ENCODE peak calls at places on chromosomes 7 and 10, in four cellular contexts. S is GM10248, J is lower lobe of right lung, M is ovary. D is an unnamed sample.

GRCh38 chr10:50382576-50383023 is 131.3 kb upstream of the ASAH2 start:
- DNase-seq in M (no peak), S (no peak), J (no peak), D (no peak)

GRCh38 chr10:69819713-69820506 is 18.2 kb downstream of the COL13A1 start:
- DNase-seq in S (no peak), J (no peak), M (no peak), D (no peak)

GRCh38 chr7:2567663-2568238 is 9.0 kb downstream of the IQCE start:
- DNase-seq in J (peak), M (peak), S (peak), D (peak)

GRCh38 chr7:99268361-99268908 is 4.2 kb upstream of the MYH16 start:
- DNase-seq in M (no peak), J (no peak), S (no peak), D (no peak)

GRCh38 chr10:124308351-124308645 is 110.4 kb downstream of the OAT start:
- DNase-seq in M (no peak), J (no peak), S (no peak), D (no peak)

GRCh38 chr7:123208793-123209192 is 9.0 kb upstream of the SLC13A1 start:
- DNase-seq in S (no peak), M (no peak), J (no peak), D (peak)

GRCh38 chr10:71383972-71384687 is 12.6 kb upstream of the CDH23 start:
- DNase-seq in M (peak), S (peak), J (peak), D (peak)

GRCh38 chr10:63885159-63885558 is 364.0 kb downstream of the REEP3 start:
- DNase-seq in S (no peak), J (no peak), M (no peak), D (no peak)

GRCh38 chr10:103803941-103804340 is 51.4 kb downstream of the SH3PXD2A start:
- DNase-seq in M (no peak), S (no peak), J (no peak), D (no peak)

GRCh38 chr10:127142141-127142540 is 54.2 kb downstream of the INSYN2A start:
- DNase-seq in S (no peak), J (no peak), M (no peak), D (no peak)

GRCh38 chr10:76257816-76258215 is 826.4 kb downstream of the LRMDA start:
- DNase-seq in M (no peak), J (no peak), S (no peak), D (no peak)

GRCh38 chr10:114547056-114547455 is 111.0 kb downstream of the ABLIM1 start:
- DNase-seq in M (no peak), J (no peak), S (no peak), D (no peak)

GRCh38 chr10:71244638-71245419 is 32.5 kb downstream of the UNC5B start:
- DNase-seq in M (peak), S (no peak), J (peak), D (peak)

GRCh38 chr7:7916064-7916463 is 52.5 kb upstream of the GLCCI1 start:
- DNase-seq in J (peak), S (no peak), M (no peak), D (no peak)

GRCh38 chr10:116708877-116709276 is 33.5 kb downstream of the HSPA12A start:
- DNase-seq in J (no peak), S (no peak), M (no peak), D (no peak)

GRCh38 chr7:40175725-40176510 is 41.1 kb downstream of the SUGCT start:
- DNase-seq in M (no peak), J (no peak), S (no peak), D (peak)

GRCh38 chr10:73992899-73993788 is 4.8 kb upstream of the VCL start:
- DNase-seq in S (no peak), M (no peak), J (no peak), D (peak)

GRCh38 chr7:44581426-44581906 is 565 bp downstream of the TMED4 start:
- DNase-seq in M (no peak), J (no peak), S (peak), D (no peak)

GRCh38 chr7:54869513-54869912 is 110.5 kb upstream of the SEC61G start:
- DNase-seq in M (no peak), S (no peak), J (no peak), D (no peak)

GRCh38 chr7:157299613-157300405 is 37.0 kb upstream of the DNAJB6 start:
- DNase-seq in S (no peak), M (no peak), J (no peak), D (no peak)

DNA sequence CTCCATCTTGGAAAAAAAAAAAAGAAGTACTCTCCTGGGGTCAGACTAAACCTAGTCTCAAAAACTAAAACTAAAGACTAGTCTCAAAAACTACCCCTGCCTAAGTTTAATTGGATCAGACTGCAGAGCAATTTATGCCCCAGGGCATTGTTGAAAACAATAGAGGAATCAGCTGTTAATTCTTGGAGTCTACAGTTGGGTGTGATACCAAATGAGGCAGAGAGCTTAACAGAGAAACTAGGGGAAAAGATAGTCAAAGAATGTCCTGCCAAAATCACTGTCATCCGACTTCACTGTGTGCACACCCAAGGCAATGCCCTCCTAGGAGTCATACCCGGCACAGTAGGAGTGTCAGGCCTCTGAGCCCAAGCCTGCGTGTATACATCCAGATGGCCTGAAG is 90.5 kb upstream of the TOMM7 start:
- DNase-seq in J (no peak), M (no peak), S (no peak), D (no peak)
- TF ChIP-seq CTCF in J (no peak), M (no peak), S (no peak), D (no peak)

GRCh38 chr7:73740212-73740611 is 1.6 kb upstream of the ABHD11 start:
- DNase-seq in S (no peak), M (no peak), J (no peak), D (no peak)

GRCh38 chr7:73740771-73741170 is 2.2 kb upstream of the ABHD11 start:
- DNase-seq in M (no peak), J (no peak), S (no peak), D (no peak)

GRCh38 chr7:73742753-73743641 is 4.4 kb upstream of the ABHD11 start:
- DNase-seq in M (no peak), S (peak), J (peak), D (no peak)

GRCh38 chr7:73741600-73741999 is 3.0 kb upstream of the ABHD11 start:
- DNase-seq in M (no peak), S (peak), J (no peak), D (no peak)

DNA sequence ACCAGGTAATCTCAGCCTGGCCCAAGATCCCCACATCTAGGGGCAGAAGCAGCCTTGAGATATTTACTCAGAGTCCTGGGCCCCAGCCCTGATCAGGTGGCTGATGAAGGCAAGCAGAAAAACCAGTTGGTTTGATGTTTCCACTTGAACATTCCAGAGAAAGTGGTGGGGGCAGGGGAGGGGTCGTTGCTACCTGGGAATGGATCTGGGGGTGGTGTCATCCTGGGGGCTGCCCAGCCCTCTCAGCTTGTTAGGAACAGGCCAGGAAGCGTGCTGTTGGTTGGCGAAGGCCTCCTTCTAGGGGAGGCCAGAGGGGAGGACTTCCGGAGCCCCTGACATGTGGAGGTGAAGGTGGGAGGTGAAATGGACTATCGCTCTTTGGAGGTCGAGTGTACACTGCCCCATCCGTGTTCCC is 3.7 kb upstream of the ABHD11 start:
- DNase-seq in J (peak), M (no peak), S (peak), D (no peak)
- TF ChIP-seq CTCF in J (no peak), M (no peak), S (no peak), D (no peak)

GRCh38 chr7:56028942-56029630 is 22.2 kb downstream of the PSPH start:
- DNase-seq in M (no peak), J (no peak), S (no peak), D (no peak)

GRCh38 chr7:56030340-56030739 is 20.9 kb downstream of the PSPH start:
- DNase-seq in S (no peak), J (no peak), M (no peak), D (no peak)

DNA sequence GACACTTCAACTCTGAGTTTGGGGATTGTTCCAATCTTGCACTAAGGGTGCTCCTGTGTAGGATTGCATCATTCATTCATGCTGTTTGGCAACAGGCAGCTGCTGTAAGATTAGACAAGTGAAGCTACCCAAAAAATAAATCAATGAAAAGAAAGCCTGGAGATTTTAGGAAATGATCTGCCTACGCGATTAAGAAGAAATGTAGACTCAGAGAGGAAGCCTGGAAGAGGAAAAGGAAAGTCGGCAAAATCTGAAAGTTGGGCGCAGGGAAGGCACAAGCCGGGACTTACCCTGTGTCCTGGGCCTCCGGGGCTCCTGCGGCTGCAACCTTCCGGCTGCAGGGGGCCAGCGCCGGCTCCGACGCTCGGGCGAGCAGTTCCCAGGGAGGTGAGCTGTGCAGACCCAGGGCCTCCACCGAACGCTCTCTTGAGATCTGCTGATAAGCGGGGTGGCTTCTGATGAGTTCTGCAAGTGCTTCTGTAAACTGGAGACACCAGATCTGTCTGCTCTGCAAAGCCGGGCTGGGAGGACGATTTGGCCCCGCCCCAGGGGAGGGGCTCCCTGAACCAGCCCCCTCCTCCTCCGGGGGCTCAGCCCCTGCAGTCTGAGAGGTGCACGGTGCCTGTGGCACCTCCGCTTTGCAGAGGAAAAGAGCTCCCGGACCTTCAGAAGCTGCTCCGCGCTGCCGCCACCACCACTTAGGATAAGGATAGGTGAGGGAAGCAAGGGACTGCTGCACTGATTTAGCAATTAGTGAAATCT is 17.4 kb downstream of the PSPH start:
- DNase-seq in S (peak), J (peak), M (peak), D (peak)
- TF ChIP-seq CTCF in S (no peak), J (peak), M (no peak), D (peak)

GRCh38 chr7:34757570-34758110 is 99.6 kb downstream of the NPSR1 start:
- DNase-seq in J (no peak), M (no peak), S (no peak), D (no peak)

GRCh38 chr7:34761627-34762026 is 103.6 kb downstream of the NPSR1 start:
- DNase-seq in M (no peak), S (no peak), J (no peak), D (no peak)

GRCh38 chr7:34760271-34760670 is 102.3 kb downstream of the NPSR1 start:
- DNase-seq in S (no peak), J (no peak), M (no peak), D (no peak)

GRCh38 chr7:34758111-34758601 is 100.1 kb downstream of the NPSR1 start:
- DNase-seq in S (no peak), J (no peak), M (no peak), D (no peak)

GRCh38 chr7:34759477-34760125 is 101.6 kb downstream of the NPSR1 start:
- DNase-seq in S (no peak), M (no peak), J (no peak), D (peak)
- TF ChIP-seq CTCF in S (peak), M (no peak), J (peak), D (peak)

DNA sequence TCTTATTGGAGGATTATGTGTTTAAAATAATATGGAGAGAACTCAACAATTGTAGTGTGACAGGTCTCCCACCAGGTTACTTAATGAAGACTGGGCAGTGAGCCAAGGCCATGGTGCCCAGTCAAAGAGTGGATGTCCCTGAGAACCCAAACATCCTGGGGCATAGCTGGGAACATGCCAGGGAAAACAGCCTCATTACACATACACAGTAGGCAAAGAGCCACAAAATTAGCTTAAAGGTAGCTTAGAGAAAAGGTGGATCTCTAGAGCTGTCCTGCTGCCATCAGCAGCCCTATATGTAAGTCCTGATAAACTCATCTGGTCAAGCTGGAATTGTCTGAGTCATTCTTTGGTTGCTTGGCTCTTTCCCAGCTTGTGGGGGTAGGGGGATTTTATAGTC is 287.8 kb downstream of the PHF14 start:
- DNase-seq in S (no peak), M (no peak), J (no peak), D (no peak)
- TF ChIP-seq CTCF in S (no peak), M (no peak), J (no peak), D (no peak)

GRCh38 chr7:96004598-96004997 is 232.2 kb downstream of the DYNC1I1 start:
- DNase-seq in J (no peak), M (no peak), S (no peak), D (no peak)
- TF ChIP-seq CTCF in J (no peak), M (no peak), S (no peak), D (peak)

DNA sequence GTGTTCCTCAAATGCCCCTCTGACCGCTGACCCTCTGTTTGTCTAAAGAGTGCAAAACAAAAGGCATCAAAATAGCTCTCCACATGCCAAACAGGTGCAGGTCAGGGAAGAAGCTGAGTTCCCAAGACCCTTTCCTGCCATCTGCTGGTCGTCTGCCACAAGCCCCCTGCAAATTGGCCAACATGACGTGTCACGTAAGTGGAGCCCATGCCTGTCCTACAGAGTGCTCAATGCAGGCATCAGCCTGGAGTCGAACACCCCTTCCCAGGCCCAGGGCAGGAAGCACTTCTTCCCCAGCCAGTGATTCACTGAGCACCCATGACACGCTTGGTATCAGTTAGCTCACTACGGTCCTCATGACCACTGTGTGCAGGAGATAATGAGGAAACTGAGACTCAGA is 14.1 kb downstream of the TMEM72 start:
- DNase-seq in J (no peak), S (no peak), M (no peak), D (peak)
- TF ChIP-seq CTCF in J (no peak), S (peak), M (no peak), D (peak)

GRCh38 chr10:102654969-102655368 is 10.7 kb downstream of the TRIM8 start:
- DNase-seq in J (no peak), M (no peak), S (no peak), D (no peak)

GRCh38 chr10:102656026-102656425 is 11.7 kb downstream of the TRIM8 start:
- DNase-seq in J (no peak), S (no peak), M (no peak), D (no peak)

GRCh38 chr10:102656791-102657371 is 12.6 kb downstream of the TRIM8 start:
- DNase-seq in S (no peak), J (no peak), M (no peak), D (no peak)

GRCh38 chr10:102652170-102652926 is 8.1 kb downstream of the TRIM8 start:
- DNase-seq in J (no peak), M (no peak), S (peak), D (no peak)

GRCh38 chr10:102654566-102654965 is 10.3 kb downstream of the TRIM8 start:
- DNase-seq in S (no peak), M (no peak), J (no peak), D (no peak)
- TF ChIP-seq CTCF in S (no peak), M (no peak), J (no peak), D (no peak)

DNA sequence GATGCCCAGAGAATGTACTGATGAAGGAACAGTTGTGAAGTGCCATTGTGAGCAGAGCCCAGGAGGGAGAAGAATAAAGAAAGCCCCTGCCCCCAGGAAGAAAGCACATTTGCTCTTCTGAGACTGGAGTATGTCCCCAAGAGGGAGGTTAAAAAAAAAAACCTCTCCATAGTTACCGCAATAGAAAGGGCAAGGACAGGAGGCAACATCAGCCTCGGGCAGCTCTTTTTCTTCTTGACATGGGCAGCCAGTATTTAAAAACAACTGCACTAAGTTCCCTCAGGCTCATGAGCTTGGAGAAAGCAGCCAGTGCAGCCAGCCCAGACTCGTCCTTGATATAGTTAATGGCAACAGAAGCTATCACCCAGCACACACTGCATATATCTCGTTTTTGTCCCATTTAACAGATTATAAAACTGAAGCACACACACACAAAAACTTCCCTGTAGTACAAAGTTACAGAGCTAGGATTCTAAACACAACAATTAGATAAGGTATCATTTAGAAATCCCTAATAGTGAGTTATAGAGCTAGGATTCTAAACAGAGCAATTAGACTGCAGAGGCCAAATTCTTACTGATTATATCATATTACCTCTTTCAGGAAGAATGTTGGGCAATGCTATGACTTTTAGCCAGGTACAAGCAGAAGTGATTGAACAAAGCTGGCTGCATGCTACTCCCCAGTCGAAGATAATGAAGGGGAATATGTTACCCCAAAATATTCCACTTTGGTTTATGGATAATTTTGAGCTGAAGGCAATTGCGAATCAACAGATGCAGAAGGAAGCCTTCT is 823.5 kb downstream of the GRID1 start:
- DNase-seq in M (no peak), J (no peak), S (no peak), D (no peak)
- TF ChIP-seq CTCF in M (no peak), J (no peak), S (no peak), D (no peak)

D was measured in brain microvascular endothelial cell.